ENCODE peak calls at places on chromosomes 1 and 21, in seven cellular contexts. W is astrocyte of the cerebellum; U is AG09309; N is stimulated activated CD4-positive, alpha-beta T cell treated with anti-CD3 and anti-CD28 coated beads, Interleukin-15, amount 100 ng/mL, for 1 hour; P is skeletal muscle cell; B is left cardiac atrium; O is progenitor cell of endocrine pancreas. Y is an unnamed sample.

GRCh38 chr1:171654705-171655214 is 2.3 kb upstream of the MYOC start:
- DNase-seq in W (no peak), U (no peak), N (no peak), P (no peak), B (no peak), O (no peak), Y (no peak)

GRCh38 chr21:33259995-33260394 is 6.2 kb upstream of the IL10RB start:
- DNase-seq in W (no peak), U (no peak), N (no peak), P (no peak), B (no peak), O (no peak), Y (no peak)

GRCh38 chr1:75338974-75339483 is 204.8 kb downstream of the LHX8 start:
- DNase-seq in W (no peak), U (no peak), N (no peak), P (no peak), B (no peak), O (no peak), Y (no peak)

GRCh38 chr1:23376890-23377811 is 7.5 kb upstream of the ZNF436 start:
- DNase-seq in W (peak; percentile 79), U (no peak), N (no peak), P (no peak), B (peak; percentile 69), O (no peak), Y (no peak)

GRCh38 chr1:68904472-68904871 is 407.6 kb upstream of the DEPDC1 start:
- DNase-seq in W (no peak), U (no peak), N (no peak), P (no peak), B (no peak), O (no peak), Y (peak; percentile 7)

GRCh38 chr1:233379869-233380438 is 52.4 kb downstream of the MAP3K21 start:
- DNase-seq in W (no peak), U (no peak), N (no peak), P (no peak), B (no peak), O (no peak), Y (no peak)

GRCh38 chr1:218917646-218918045 is 256.0 kb upstream of the LYPLAL1 start:
- DNase-seq in W (no peak), U (no peak), N (no peak), P (no peak), B (no peak), O (no peak), Y (no peak)

GRCh38 chr1:181141431-181141910 is 53.0 kb downstream of the IER5 start:
- DNase-seq in W (no peak), U (no peak), N (peak; percentile 37), P (peak; percentile 67), B (peak; percentile 61), O (no peak), Y (no peak)

GRCh38 chr1:9684806-9685205 is 33.3 kb downstream of the PIK3CD start:
- DNase-seq in W (no peak), U (no peak), N (no peak), P (no peak), B (no peak), O (no peak), Y (no peak)

GRCh38 chr1:164689672-164690655 is 131.0 kb downstream of the PBX1 start:
- DNase-seq in W (no peak), U (no peak), N (no peak), P (no peak), B (no peak), O (no peak), Y (peak; percentile 72)

GRCh38 chr1:227268943-227269342 is 49.3 kb downstream of the CDC42BPA start:
- DNase-seq in W (no peak), U (no peak), N (no peak), P (no peak), B (no peak), O (no peak), Y (no peak)

GRCh38 chr1:231693361-231694080 is 66.9 kb downstream of the DISC1 start:
- DNase-seq in W (no peak), U (no peak), N (no peak), P (no peak), B (no peak), O (no peak), Y (peak; percentile 67)

GRCh38 chr21:26795866-26796329 is 49.3 kb downstream of the ADAMTS1 start:
- DNase-seq in W (peak; percentile 81), U (peak; percentile 89), N (no peak), P (peak; percentile 99), B (peak; percentile 70), O (no peak), Y (no peak)

GRCh38 chr1:11835441-11836225 is 11.9 kb downstream of the NPPA start:
- DNase-seq in W (no peak), U (no peak), N (no peak), P (no peak), B (no peak), O (no peak), Y (no peak)

GRCh38 chr1:3234281-3234680 is 165.3 kb downstream of the PRDM16 start:
- DNase-seq in W (no peak), U (no peak), N (no peak), P (no peak), B (no peak), O (no peak), Y (no peak)

GRCh38 chr1:149906561-149906960 is 7.2 kb downstream of the BOLA1 start:
- DNase-seq in W (no peak), U (no peak), N (no peak), P (no peak), B (no peak), O (no peak), Y (no peak)

GRCh38 chr1:47187226-47187925 is 2.5 kb downstream of the PDZK1IP1 start:
- DNase-seq in W (no peak), U (no peak), N (no peak), P (no peak), B (no peak), O (no peak), Y (no peak)

GRCh38 chr1:53893999-53894636 is at the start of gene DIO1:
- DNase-seq in W (no peak), U (no peak), N (no peak), P (no peak), B (no peak), O (no peak), Y (no peak)

GRCh38 chr1:102098536-102098935 is 101.8 kb upstream of the OLFM3 start:
- DNase-seq in W (no peak), U (no peak), N (no peak), P (no peak), B (no peak), O (no peak), Y (no peak)

GRCh38 chr1:2108213-2108876 is 58.1 kb downstream of the PRKCZ start:
- DNase-seq in W (no peak), U (no peak), N (no peak), P (no peak), B (peak; percentile 37), O (no peak), Y (no peak)

GRCh38 chr1:153652795-153653507 is 5.6 kb upstream of the SNAPIN start:
- DNase-seq in W (no peak), U (no peak), N (no peak), P (no peak), B (no peak), O (no peak), Y (no peak)

GRCh38 chr1:226690460-226690982 is 48.6 kb downstream of the ITPKB start:
- DNase-seq in W (no peak), U (no peak), N (no peak), P (no peak), B (no peak), O (no peak), Y (no peak)

GRCh38 chr1:38026592-38027200 is 14.2 kb downstream of the UTP11 start:
- DNase-seq in W (no peak), U (no peak), N (no peak), P (no peak), B (no peak), O (peak; percentile 44), Y (peak; percentile 45)

GRCh38 chr1:178310685-178311105 is 186.1 kb downstream of the CLEC20A start:
- DNase-seq in W (peak; percentile 44), U (peak; percentile 65), N (no peak), P (peak; percentile 34), B (no peak), O (no peak), Y (peak; percentile 81)

GRCh38 chr1:228837817-228838716 is 102.8 kb downstream of the RHOU start:
- DNase-seq in W (peak; percentile 91), U (peak; percentile 24), N (no peak), P (peak; percentile 45), B (peak; percentile 75), O (peak; percentile 32), Y (no peak)

GRCh38 chr1:104665300-104665699 is 915.6 kb downstream of the AMY1C start:
- DNase-seq in W (no peak), U (no peak), N (no peak), P (no peak), B (no peak), O (no peak), Y (no peak)

GRCh38 chr1:183270541-183271141 is 84.6 kb downstream of the LAMC2 start:
- DNase-seq in W (peak; percentile 78), U (no peak), N (no peak), P (peak; percentile 58), B (peak; percentile 56), O (no peak), Y (no peak)

GRCh38 chr1:81921344-81921743 is 120.6 kb downstream of the ADGRL2 start:
- DNase-seq in W (no peak), U (no peak), N (no peak), P (no peak), B (no peak), O (no peak), Y (no peak)

GRCh38 chr1:40879487-40880175 is 17.5 kb upstream of the CITED4 start:
- DNase-seq in W (no peak), U (no peak), N (no peak), P (no peak), B (no peak), O (no peak), Y (no peak)

GRCh38 chr1:22206551-22207125 is 63.7 kb upstream of the WNT4 start:
- DNase-seq in W (no peak), U (no peak), N (no peak), P (no peak), B (no peak), O (no peak), Y (no peak)

GRCh38 chr1:183783896-183784637 is 20.9 kb upstream of the RGL1 start:
- DNase-seq in W (peak; percentile 96), U (no peak), N (no peak), P (peak; percentile 92), B (peak; percentile 63), O (no peak), Y (peak; percentile 91)

GRCh38 chr1:44029260-44029910 is 1.9 kb downstream of the SLC6A9 start:
- DNase-seq in W (no peak), U (no peak), N (no peak), P (no peak), B (no peak), O (no peak), Y (peak; percentile 68)

GRCh38 chr1:110634455-110635281 is 28.5 kb upstream of the KCNA2 start:
- DNase-seq in W (no peak), U (no peak), N (peak; percentile 59), P (no peak), B (peak; percentile 83), O (no peak), Y (peak; percentile 35)

GRCh38 chr1:1907098-1907736 is 7.8 kb upstream of the CALML6 start:
- DNase-seq in W (no peak), U (no peak), N (no peak), P (no peak), B (no peak), O (no peak), Y (no peak)

GRCh38 chr1:5985250-5985649 is 7.0 kb downstream of the NPHP4 start:
- DNase-seq in W (no peak), U (no peak), N (no peak), P (no peak), B (no peak), O (no peak), Y (no peak)

GRCh38 chr1:195740862-195741261 is 867.4 kb downstream of the KCNT2 start:
- DNase-seq in W (no peak), U (no peak), N (no peak), P (no peak), B (no peak), O (no peak), Y (no peak)

Y was measured in NCI-H524.